ENCODE peak calls at places on chromosomes 6 and 20, in six cellular contexts. Y is IMR-90, B is cardiac muscle cell, U is ascending aorta, O is adrenal gland, V is H1. C is an unnamed sample. For H3K27me3, the result is how much of the 10 kb centered on the place peaks cover.

GRCh38 chr6:9250852-9251251 is 815.5 kb upstream of the SLC35B3 start:
- DNase-seq in B (peak), Y (peak), O (no peak), V (peak), U (no peak), C (peak)

GRCh38 chr20:13105864-13106457 is 97.2 kb downstream of the SPTLC3 start:
- DNase-seq in O (peak), B (peak), Y (peak), U (no peak), V (no peak), C (no peak)

GRCh38 chr20:21514553-21515251 is 838 bp upstream of the NKX2-2 start:
- DNase-seq in V (peak), B (no peak), U (no peak), O (no peak), Y (no peak), C (no peak)

GRCh38 chr20:45427236-45428149 is 11.6 kb downstream of the PIGT start:
- DNase-seq in O (no peak), U (no peak), Y (no peak), V (no peak), B (no peak), C (peak)

GRCh38 chr20:48711696-48712464 is 115.9 kb downstream of the PREX1 start:
- DNase-seq in V (no peak), Y (no peak), U (no peak), O (no peak), B (no peak), C (no peak)

GRCh38 chr20:34736106-34736505 is 32.0 kb downstream of the TP53INP2 start:
- DNase-seq in U (no peak), Y (no peak), B (no peak), V (no peak), O (no peak), C (no peak)

GRCh38 chr20:5947276-5947675 is 3.1 kb downstream of the TRMT6 start:
- DNase-seq in V (no peak), Y (no peak), B (no peak), O (no peak), U (no peak), C (no peak)

GRCh38 chr6:30876039-30876730 is 8.1 kb upstream of the DDR1 start:
- DNase-seq in O (peak), U (no peak), V (no peak), B (no peak), Y (peak), C (no peak)

GRCh38 chr20:14055127-14055742 is 59.9 kb downstream of the MACROD2 start:
- DNase-seq in U (no peak), O (peak), V (no peak), Y (peak), B (peak), C (no peak)

GRCh38 chr6:47132724-47133123 is 90.6 kb upstream of the ADGRF1 start:
- DNase-seq in U (no peak), B (peak), Y (no peak), O (no peak), V (no peak), C (no peak)

GRCh38 chr6:39254999-39255535 is 25.8 kb upstream of the KCNK5 start:
- DNase-seq in U (no peak), V (no peak), O (no peak), B (no peak), Y (no peak), C (no peak)

GRCh38 chr6:145544031-145544430 is 191.3 kb downstream of the EPM2A start:
- DNase-seq in O (peak), V (no peak), U (no peak), Y (peak), B (no peak), C (no peak)

GRCh38 chr6:136609878-136610706 is 59.9 kb upstream of the MAP7 start:
- DNase-seq in O (peak), V (no peak), U (peak), Y (peak), B (no peak), C (no peak)

GRCh38 chr20:12925214-12925755 is 83.5 kb upstream of the SPTLC3 start:
- DNase-seq in B (peak), O (peak), Y (peak), U (no peak), V (peak), C (peak)

GRCh38 chr20:49833483-49833882 is 20.9 kb downstream of the SLC9A8 start:
- DNase-seq in B (no peak), U (no peak), Y (no peak), O (no peak), V (no peak), C (peak)

GRCh38 chr6:170346649-170347048 is 40.1 kb downstream of the FAM120B start:
- DNase-seq in U (no peak), B (no peak), V (no peak), O (no peak), Y (no peak), C (no peak)

GRCh38 chr6:158043586-158044524 is 62.2 kb downstream of the SYNJ2 start:
- DNase-seq in O (peak), B (peak), U (no peak), Y (no peak), V (no peak), C (no peak)

GRCh38 chr20:3046677-3047462 is 1.0 kb downstream of the MRPS26 start:
- DNase-seq in B (no peak), O (no peak), V (peak), U (no peak), Y (no peak), C (peak)

GRCh38 chr6:95658896-95659295 is 81.6 kb downstream of the MANEA start:
- DNase-seq in B (no peak), U (no peak), Y (no peak), V (no peak), O (no peak), C (no peak)

GRCh38 chr6:98463038-98463437 is 371.3 kb upstream of the POU3F2 start:
- DNase-seq in B (no peak), U (no peak), V (no peak), Y (no peak), O (no peak), C (no peak)

GRCh38 chr6:156774872-156775405 is 2.2 kb upstream of the ARID1B start:
- DNase-seq in Y (no peak), U (no peak), B (no peak), O (no peak), V (no peak), C (peak)

GRCh38 chr6:43142101-43142500 is 29.0 kb upstream of the SRF start:
- DNase-seq in Y (no peak), O (no peak), U (no peak), V (no peak), B (no peak), C (no peak)

GRCh38 chr6:130834482-130835251 is 7.5 kb downstream of the SMLR1 start:
- DNase-seq in U (no peak), B (no peak), V (no peak), Y (no peak), O (no peak), C (no peak)

GRCh38 chr20:51034461-51034860 is 11.6 kb upstream of the KCNG1 start:
- DNase-seq in V (no peak), U (no peak), Y (no peak), O (no peak), B (no peak), C (no peak)

GRCh38 chr20:17691758-17692157 is 8.0 kb upstream of the BANF2 start:
- DNase-seq in Y (no peak), U (no peak), V (no peak), O (no peak), B (peak), C (no peak)

GRCh38 chr6:41583576-41583975 is 37.4 kb downstream of the FOXP4 start:
- DNase-seq in V (no peak), Y (no peak), B (no peak), O (no peak), U (no peak), C (no peak)

GRCh38 chr20:43322851-43323250 is 133.1 kb upstream of the PTPRT start:
- DNase-seq in B (no peak), Y (peak), O (peak), V (no peak), U (no peak), C (no peak)

GRCh38 chr6:47780510-47781356 is 1.1 kb upstream of the OPN5 start:
- DNase-seq in O (peak), U (no peak), B (peak), Y (peak), V (peak), C (peak)

GRCh38 chr20:57657537-57658446 is 37.6 kb upstream of the ZBP1 start:
- DNase-seq in V (peak), U (peak), Y (no peak), O (no peak), B (no peak), C (peak)

GRCh38 chr6:25053875-25054371 is 118.2 kb upstream of the RIPOR2 start:
- DNase-seq in O (no peak), V (no peak), Y (peak), B (peak), U (no peak), C (no peak)

GRCh38 chr20:37650661-37651060 is 43.2 kb upstream of the CTNNBL1 start:
- DNase-seq in V (no peak), O (no peak), U (no peak), Y (no peak), B (no peak), C (no peak)

GRCh38 chr20:3067139-3068009 is 4.0 kb upstream of the OXT start:
- DNase-seq in B (no peak), Y (no peak), O (no peak), V (no peak), U (no peak), C (no peak)

GRCh38 chr6:44219053-44219814 is 2.5 kb downstream of the MYMX start:
- DNase-seq in B (peak), V (peak), U (peak), Y (peak), O (peak), C (peak)

GRCh38 chr6:154868143-154868594 is 126.9 kb upstream of the TIAM2 start:
- DNase-seq in B (peak), V (no peak), Y (peak), O (no peak), U (no peak), C (peak)

GRCh38 chr6:46051962-46052361 is 36.3 kb upstream of the CLIC5 start:
- DNase-seq in Y (no peak), U (no peak), O (no peak), V (no peak), B (no peak), C (no peak)

GRCh38 chr6:46050845-46051405 is 35.3 kb upstream of the CLIC5 start:
- DNase-seq in Y (no peak), V (no peak), B (no peak), U (no peak), O (no peak), C (no peak)

GRCh38 chr6:46052479-46052878 is 36.8 kb upstream of the CLIC5 start:
- DNase-seq in Y (no peak), B (peak), O (no peak), V (no peak), U (no peak), C (no peak)

GRCh38 chr6:46054531-46054930 is 38.9 kb upstream of the CLIC5 start:
- DNase-seq in V (no peak), U (no peak), B (no peak), Y (no peak), O (no peak), C (no peak)

GRCh38 chr6:46053034-46053933 is 37.6 kb upstream of the CLIC5 start:
- DNase-seq in V (no peak), U (no peak), Y (no peak), B (peak), O (peak), C (no peak)
- H3K27me3 ChIP-seq in V (under half), U (under half), Y (under half), B (under half), O (under half), C (under half)

GRCh38 chr20:63931735-63932134 is 24.5 kb downstream of the UCKL1 start:
- DNase-seq in O (no peak), V (no peak), U (no peak), Y (no peak), B (no peak), C (no peak)
- H3K27ac ChIP-seq in O (no peak), V (no peak), U (no peak), Y (no peak), B (no peak), C (no peak)

GRCh38 chr6:16239090-16239797 is 857 bp downstream of the GMPR start:
- DNase-seq in V (peak), Y (peak), B (peak), U (peak), O (peak), C (peak)
- H3K4me3 ChIP-seq in V (peak), Y (peak), B (peak), U (peak), O (peak), C (peak)

DNA sequence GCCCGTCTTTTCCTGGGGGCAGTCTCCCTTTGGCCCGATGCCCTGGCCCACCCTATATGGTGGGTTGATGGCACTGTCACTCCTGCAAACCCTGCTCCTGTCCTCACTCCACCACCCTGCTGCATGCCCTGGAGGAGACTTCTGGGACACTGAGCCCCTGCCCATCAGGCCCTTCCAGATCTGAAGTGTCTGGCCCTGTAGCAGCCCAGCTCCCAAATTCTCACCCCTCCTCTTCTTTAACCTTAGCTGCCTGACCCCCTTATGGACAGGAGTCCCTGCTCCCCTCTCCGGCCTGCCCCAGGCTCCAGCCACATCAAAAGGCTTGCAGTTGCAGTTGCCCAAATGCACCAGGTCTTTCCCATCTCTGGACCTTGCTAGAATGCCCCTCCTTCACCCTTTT is 20.8 kb upstream of the SLC32A1 start:
- DNase-seq in U (no peak), Y (no peak), B (no peak), O (no peak), V (no peak), C (no peak)
- H3K27me3 ChIP-seq in U (under half), Y (under half), B (under half), O (under half), V (under half), C (under half)

DNA sequence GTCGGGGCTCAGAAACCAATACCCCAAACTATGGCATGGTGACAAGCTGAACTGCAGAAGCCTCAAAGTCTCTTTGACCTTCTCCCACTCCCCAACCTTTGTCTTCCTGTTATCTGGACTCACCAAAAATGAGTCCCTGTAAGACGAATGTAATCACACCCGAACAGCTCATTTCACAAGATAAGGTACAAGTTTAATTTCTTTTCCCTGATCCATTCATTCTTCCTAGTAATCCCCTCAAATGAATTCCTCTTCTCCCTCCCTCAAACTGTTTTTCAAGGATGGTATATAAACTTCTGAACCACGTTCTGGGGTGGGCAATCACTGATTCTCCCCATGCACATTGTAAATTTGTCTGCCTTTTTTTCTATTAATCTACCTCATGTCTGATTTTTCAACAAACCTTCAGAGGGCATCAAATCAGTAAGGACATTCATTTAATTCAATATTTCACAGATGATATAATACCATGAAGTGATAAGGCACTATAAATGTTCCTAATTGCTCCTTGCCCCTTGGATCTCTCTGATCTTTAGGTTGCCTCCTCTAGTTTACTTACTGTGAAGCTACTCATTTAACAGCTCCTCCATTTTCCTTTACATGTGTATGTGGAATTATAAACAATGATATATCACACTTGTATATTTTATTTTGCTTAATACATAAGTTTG is 77.2 kb downstream of the OR2B2 start:
- DNase-seq in U (no peak), B (no peak), O (no peak), V (no peak), Y (no peak), C (no peak)
- H3K27ac ChIP-seq in U (no peak), B (no peak), O (no peak), V (no peak), Y (no peak), C (no peak)